ENCODE peak calls at places on chromosomes 5 and 9, in eight cellular contexts. One of them, this sample, is unnamed.
A peak's percentile ranks its signal among the peaks of the same experiment; 100 is the strongest.

GRCh38 chr9:118931941-118932340 is 437.3 kb downstream of the BRINP1 start:
- DNase-seq in stimulated activated CD8-positive, alpha-beta memory T cell treated with anti-CD3 and anti-CD28 coated beads, Interleukin-4, amount 100 ng/mL, for 24 hours: no peak
- DNase-seq in tibial artery: no peak
- DNase-seq in GM03348: no peak
- DNase-seq in stimulated activated CD4-positive, alpha-beta T cell treated with anti-CD3 and anti-CD28 coated beads, Interleukin-1b, Interleukin-23, amount 100 ng/mL, for 1 hour: no peak
- DNase-seq in HFF-Myc: no peak
- DNase-seq in iris pigment epithelial cell: no peak
- DNase-seq in neural crest cell: no peak
- DNase-seq in this sample: no peak

GRCh38 chr5:124948062-124948753 is 201.8 kb upstream of the ZNF608 start:
- DNase-seq in iris pigment epithelial cell: no peak
- DNase-seq in HFF-Myc: no peak
- DNase-seq in neural crest cell: no peak
- DNase-seq in tibial artery: no peak
- DNase-seq in stimulated activated CD8-positive, alpha-beta memory T cell treated with anti-CD3 and anti-CD28 coated beads, Interleukin-4, amount 100 ng/mL, for 24 hours: no peak
- DNase-seq in stimulated activated CD4-positive, alpha-beta T cell treated with anti-CD3 and anti-CD28 coated beads, Interleukin-1b, Interleukin-23, amount 100 ng/mL, for 1 hour: no peak
- DNase-seq in GM03348: no peak
- DNase-seq in this sample: no peak

GRCh38 chr9:134968011-134968822 is 50.5 kb upstream of the FCN1 start:
- DNase-seq in tibial artery: no peak
- DNase-seq in iris pigment epithelial cell: peak; percentile 63
- DNase-seq in neural crest cell: no peak
- DNase-seq in GM03348: no peak
- DNase-seq in stimulated activated CD8-positive, alpha-beta memory T cell treated with anti-CD3 and anti-CD28 coated beads, Interleukin-4, amount 100 ng/mL, for 24 hours: no peak
- DNase-seq in HFF-Myc: peak; percentile 21
- DNase-seq in stimulated activated CD4-positive, alpha-beta T cell treated with anti-CD3 and anti-CD28 coated beads, Interleukin-1b, Interleukin-23, amount 100 ng/mL, for 1 hour: no peak
- DNase-seq in this sample: peak; percentile 2

GRCh38 chr5:170307575-170308465 is 10.2 kb upstream of the LCP2 start:
- DNase-seq in iris pigment epithelial cell: peak; percentile 95
- DNase-seq in neural crest cell: no peak
- DNase-seq in HFF-Myc: peak; percentile 37
- DNase-seq in GM03348: no peak
- DNase-seq in stimulated activated CD8-positive, alpha-beta memory T cell treated with anti-CD3 and anti-CD28 coated beads, Interleukin-4, amount 100 ng/mL, for 24 hours: no peak
- DNase-seq in stimulated activated CD4-positive, alpha-beta T cell treated with anti-CD3 and anti-CD28 coated beads, Interleukin-1b, Interleukin-23, amount 100 ng/mL, for 1 hour: no peak
- DNase-seq in tibial artery: peak; percentile 91
- DNase-seq in this sample: no peak

GRCh38 chr5:81694726-81695125 is 56.2 kb downstream of the SSBP2 start:
- DNase-seq in tibial artery: no peak
- DNase-seq in GM03348: no peak
- DNase-seq in HFF-Myc: no peak
- DNase-seq in stimulated activated CD8-positive, alpha-beta memory T cell treated with anti-CD3 and anti-CD28 coated beads, Interleukin-4, amount 100 ng/mL, for 24 hours: no peak
- DNase-seq in stimulated activated CD4-positive, alpha-beta T cell treated with anti-CD3 and anti-CD28 coated beads, Interleukin-1b, Interleukin-23, amount 100 ng/mL, for 1 hour: no peak
- DNase-seq in neural crest cell: no peak
- DNase-seq in iris pigment epithelial cell: no peak
- DNase-seq in this sample: no peak

GRCh38 chr9:31136524-31136923 is 1247.9 kb upstream of the ACO1 start:
- DNase-seq in HFF-Myc: no peak
- DNase-seq in iris pigment epithelial cell: no peak
- DNase-seq in GM03348: no peak
- DNase-seq in stimulated activated CD4-positive, alpha-beta T cell treated with anti-CD3 and anti-CD28 coated beads, Interleukin-1b, Interleukin-23, amount 100 ng/mL, for 1 hour: no peak
- DNase-seq in stimulated activated CD8-positive, alpha-beta memory T cell treated with anti-CD3 and anti-CD28 coated beads, Interleukin-4, amount 100 ng/mL, for 24 hours: no peak
- DNase-seq in neural crest cell: no peak
- DNase-seq in tibial artery: no peak
- DNase-seq in this sample: no peak

GRCh38 chr5:173001229-173001841 is 17.8 kb downstream of the ATP6V0E1 start:
- DNase-seq in HFF-Myc: no peak
- DNase-seq in stimulated activated CD8-positive, alpha-beta memory T cell treated with anti-CD3 and anti-CD28 coated beads, Interleukin-4, amount 100 ng/mL, for 24 hours: no peak
- DNase-seq in stimulated activated CD4-positive, alpha-beta T cell treated with anti-CD3 and anti-CD28 coated beads, Interleukin-1b, Interleukin-23, amount 100 ng/mL, for 1 hour: no peak
- DNase-seq in GM03348: no peak
- DNase-seq in iris pigment epithelial cell: no peak
- DNase-seq in neural crest cell: no peak
- DNase-seq in tibial artery: no peak
- DNase-seq in this sample: no peak

GRCh38 chr5:68221488-68221887 is 5.9 kb downstream of the PIK3R1 start:
- DNase-seq in iris pigment epithelial cell: no peak
- DNase-seq in HFF-Myc: no peak
- DNase-seq in GM03348: no peak
- DNase-seq in stimulated activated CD8-positive, alpha-beta memory T cell treated with anti-CD3 and anti-CD28 coated beads, Interleukin-4, amount 100 ng/mL, for 24 hours: no peak
- DNase-seq in neural crest cell: no peak
- DNase-seq in tibial artery: no peak
- DNase-seq in stimulated activated CD4-positive, alpha-beta T cell treated with anti-CD3 and anti-CD28 coated beads, Interleukin-1b, Interleukin-23, amount 100 ng/mL, for 1 hour: no peak
- DNase-seq in this sample: no peak

GRCh38 chr9:90365646-90366045 is 277.0 kb downstream of the DIRAS2 start:
- DNase-seq in GM03348: no peak
- DNase-seq in iris pigment epithelial cell: no peak
- DNase-seq in tibial artery: no peak
- DNase-seq in stimulated activated CD4-positive, alpha-beta T cell treated with anti-CD3 and anti-CD28 coated beads, Interleukin-1b, Interleukin-23, amount 100 ng/mL, for 1 hour: no peak
- DNase-seq in neural crest cell: no peak
- DNase-seq in stimulated activated CD8-positive, alpha-beta memory T cell treated with anti-CD3 and anti-CD28 coated beads, Interleukin-4, amount 100 ng/mL, for 24 hours: no peak
- DNase-seq in HFF-Myc: no peak
- DNase-seq in this sample: no peak

GRCh38 chr5:140168371-140168770 is 6.6 kb upstream of the CYSTM1 start:
- DNase-seq in stimulated activated CD8-positive, alpha-beta memory T cell treated with anti-CD3 and anti-CD28 coated beads, Interleukin-4, amount 100 ng/mL, for 24 hours: no peak
- DNase-seq in GM03348: no peak
- DNase-seq in iris pigment epithelial cell: no peak
- DNase-seq in HFF-Myc: no peak
- DNase-seq in stimulated activated CD4-positive, alpha-beta T cell treated with anti-CD3 and anti-CD28 coated beads, Interleukin-1b, Interleukin-23, amount 100 ng/mL, for 1 hour: no peak
- DNase-seq in tibial artery: no peak
- DNase-seq in neural crest cell: no peak
- DNase-seq in this sample: no peak

This sample was measured in AG04450.